ENCODE peak calls at places on chromosome 6, in eight cellular contexts. X is K562, O is SK-N-SH, B is psoas muscle, T is heart right ventricle, M is prostate gland, H is heart left ventricle, P is left ventricle myocardium inferior. N is an unnamed sample. For H3K9me3 and H3K36me3, the result is how much of the 10 kb centered on the place peaks cover.

GRCh38 chr6:15207923-15208322 is 37.9 kb upstream of the JARID2 start:
- DNase-seq in X (peak), O (no peak), B (no peak), T (no peak), M (no peak), H (no peak), P (no peak), N (no peak)

GRCh38 chr6:136609878-136610706 is 59.9 kb upstream of the MAP7 start:
- DNase-seq in X (peak), O (no peak), B (no peak), T (no peak), M (peak), H (no peak), P (no peak), N (peak)

GRCh38 chr6:124536792-124537191 is 425.4 kb upstream of the RNF217 start:
- DNase-seq in X (no peak), O (no peak), B (no peak), T (no peak), M (no peak), H (no peak), P (no peak), N (no peak)

GRCh38 chr6:25968769-25969168 is 6.2 kb downstream of the TRIM38 start:
- DNase-seq in X (no peak), O (no peak), B (no peak), T (no peak), M (no peak), H (no peak), P (no peak), N (no peak)

GRCh38 chr6:36627801-36628246 is 33.7 kb downstream of the SRSF3 start:
- DNase-seq in X (no peak), O (no peak), B (no peak), T (peak), M (peak), H (peak), P (peak), N (no peak)

GRCh38 chr6:142694054-142694453 is 250.9 kb downstream of the HIVEP2 start:
- DNase-seq in X (no peak), O (no peak), B (no peak), T (no peak), M (no peak), H (no peak), P (no peak), N (no peak)

GRCh38 chr6:34044945-34045595 is 100.8 kb downstream of the GRM4 start:
- DNase-seq in X (no peak), O (no peak), B (no peak), T (no peak), M (no peak), H (no peak), P (no peak), N (no peak)

GRCh38 chr6:34602318-34603111 is 46.4 kb upstream of the SPDEF start:
- DNase-seq in X (no peak), O (no peak), B (no peak), T (no peak), M (peak), H (no peak), P (no peak), N (no peak)

GRCh38 chr6:116682334-116682712 is 1.3 kb downstream of the KPNA5 start:
- DNase-seq in X (peak), O (peak), B (no peak), T (no peak), M (no peak), H (no peak), P (no peak), N (no peak)

GRCh38 chr6:112298816-112299281 is 44.5 kb upstream of the LAMA4 start:
- DNase-seq in X (no peak), O (no peak), B (no peak), T (no peak), M (no peak), H (no peak), P (no peak), N (no peak)

GRCh38 chr6:94446120-94446519 is 1026.8 kb upstream of the EPHA7 start:
- DNase-seq in X (no peak), O (no peak), B (no peak), T (no peak), M (no peak), H (no peak), P (no peak), N (no peak)

GRCh38 chr6:128491643-128492206 is 28.7 kb downstream of the PTPRK start:
- DNase-seq in X (no peak), O (no peak), B (no peak), T (no peak), M (peak), H (peak), P (no peak), N (no peak)

GRCh38 chr6:150959071-150959637 is 93.7 kb downstream of the MTHFD1L start:
- DNase-seq in X (no peak), O (no peak), B (no peak), T (no peak), M (no peak), H (no peak), P (no peak), N (no peak)

GRCh38 chr6:48568856-48569255 is 457.9 kb upstream of the PTCHD4 start:
- DNase-seq in X (no peak), O (no peak), B (no peak), T (no peak), M (no peak), H (no peak), P (no peak), N (no peak)

GRCh38 chr6:168198302-168199180 is 119.5 kb upstream of the FRMD1 start:
- DNase-seq in X (no peak), O (no peak), B (no peak), T (no peak), M (no peak), H (no peak), P (no peak), N (no peak)

GRCh38 chr6:13406051-13406477 is 77.7 kb upstream of the TBC1D7 start:
- DNase-seq in X (no peak), O (no peak), B (peak), T (no peak), M (no peak), H (no peak), P (no peak), N (no peak)

GRCh38 chr6:51398793-51399192 is 580.1 kb downstream of the TFAP2B start:
- DNase-seq in X (peak), O (no peak), B (no peak), T (no peak), M (no peak), H (no peak), P (no peak), N (no peak)

GRCh38 chr6:25935953-25936352 is 5.5 kb upstream of the SLC17A2 start:
- DNase-seq in X (no peak), O (no peak), B (no peak), T (no peak), M (no peak), H (no peak), P (no peak), N (no peak)

GRCh38 chr6:137389150-137389664 is 105.0 kb downstream of the OLIG3 start:
- DNase-seq in X (peak), O (no peak), B (no peak), T (no peak), M (no peak), H (no peak), P (no peak), N (no peak)

GRCh38 chr6:50962213-50962759 is 143.6 kb downstream of the TFAP2B start:
- DNase-seq in X (peak), O (no peak), B (no peak), T (no peak), M (no peak), H (no peak), P (no peak), N (no peak)

GRCh38 chr6:83365931-83366330 is 64.9 kb downstream of the ME1 start:
- DNase-seq in X (no peak), O (no peak), B (no peak), T (no peak), M (no peak), H (no peak), P (no peak), N (no peak)

GRCh38 chr6:159134701-159135364 is 34.4 kb upstream of the FNDC1 start:
- DNase-seq in X (peak), O (peak), B (peak), T (no peak), M (peak), H (peak), P (peak), N (no peak)

GRCh38 chr6:32108094-32108627 is 977 bp downstream of the TNXB start:
- DNase-seq in X (peak), O (peak), B (peak), T (peak), M (no peak), H (peak), P (peak), N (no peak)

GRCh38 chr6:75493400-75494064 is at the start of gene FILIP1:
- DNase-seq in X (peak), O (no peak), B (peak), T (no peak), M (no peak), H (peak), P (peak), N (no peak)

GRCh38 chr6:27448456-27448855 is 24.4 kb downstream of the ZNF184 start:
- DNase-seq in X (no peak), O (no peak), B (no peak), T (no peak), M (no peak), H (no peak), P (no peak), N (no peak)

GRCh38 chr6:27452496-27452897 is 20.4 kb downstream of the ZNF184 start:
- DNase-seq in X (no peak), O (no peak), B (no peak), T (no peak), M (no peak), H (no peak), P (no peak), N (no peak)

GRCh38 chr6:27451660-27452390 is 21.1 kb downstream of the ZNF184 start:
- DNase-seq in X (no peak), O (no peak), B (no peak), T (no peak), M (no peak), H (no peak), P (no peak), N (no peak)
- H3K9me3 ChIP-seq in X (half or more), O (half or more), B (half or more), T (half or more), M (under half), H (under half), P (half or more), N (under half)

GRCh38 chr6:31055401-31055800 is 45.1 kb downstream of the MUC22 start:
- DNase-seq in X (no peak), O (no peak), B (no peak), T (no peak), M (no peak), H (no peak), P (no peak), N (no peak)
- TF ChIP-seq CTCF in X (no peak), O (no peak), B (no peak), T (no peak), M (no peak), H (no peak), P (no peak), N (no peak)

GRCh38 chr6:140736227-140736626 is 1361.8 kb upstream of the CITED2 start:
- DNase-seq in X (no peak), O (no peak), B (no peak), T (no peak), M (no peak), H (no peak), P (no peak), N (no peak)

GRCh38 chr6:140729521-140729920 is 1355.1 kb upstream of the CITED2 start:
- DNase-seq in X (no peak), O (no peak), B (no peak), T (no peak), M (no peak), H (no peak), P (no peak), N (no peak)

DNA sequence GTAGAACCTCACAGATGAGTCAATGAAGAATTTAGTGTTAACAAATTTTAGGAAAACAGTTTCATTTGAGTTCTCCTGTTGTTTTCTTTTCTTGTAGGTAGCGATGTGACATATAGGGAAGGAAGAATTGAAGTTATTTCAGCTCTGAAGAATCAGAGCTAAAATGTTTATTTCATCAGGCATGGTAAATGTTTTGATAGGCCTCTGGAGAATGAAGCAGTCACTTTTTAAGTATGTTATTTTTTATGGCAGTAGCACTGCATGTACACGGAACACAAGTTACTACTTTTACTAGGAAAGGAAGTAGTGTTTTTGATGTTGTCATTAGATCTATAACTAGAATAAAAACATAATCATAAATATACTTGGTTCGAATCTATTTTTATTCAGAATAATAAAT is 1357.3 kb upstream of the CITED2 start:
- DNase-seq in X (no peak), O (no peak), B (no peak), T (no peak), M (no peak), H (no peak), P (no peak), N (no peak)
- H3K36me3 ChIP-seq in X (under half), O (under half), B (under half), T (under half), M (under half), H (under half), P (under half), N (under half)

GRCh38 chr6:140156131-140156530 is 781.7 kb upstream of the CITED2 start:
- DNase-seq in X (no peak), O (no peak), B (no peak), T (no peak), M (no peak), H (no peak), P (no peak), N (no peak)
- H3K9me3 ChIP-seq in X (under half), O (under half), B (under half), T (under half), M (under half), H (under half), P (under half), N (under half)

GRCh38 chr6:56771929-56772607 is 129.4 kb upstream of the DST start:
- DNase-seq in X (no peak), O (no peak), B (no peak), T (no peak), M (no peak), H (no peak), P (no peak), N (no peak)
- TF ChIP-seq CTCF in X (no peak), O (no peak), B (no peak), T (no peak), M (no peak), H (no peak), P (no peak), N (no peak)